ENCODE peak calls at places on chromosomes 12 and 14, in seven cellular contexts. P, B, R, A, S, H and F are unnamed samples.

GRCh38 chr12:38904932-38905479 is 385 bp downstream of the CPNE8 start:
- DNase-seq in H (peak; percentile 90), S (no peak), P (peak; percentile 59), B (peak; percentile 69), A (peak; percentile 68), R (no peak), F (no peak)

GRCh38 chr14:67389261-67389660 is 22.7 kb downstream of the PLEK2 start:
- DNase-seq in S (no peak), B (no peak), A (no peak), P (no peak), H (no peak), R (no peak), F (no peak)

GRCh38 chr12:133233006-133233405 is 2.7 kb downstream of the ANHX start:
- DNase-seq in B (no peak), R (no peak), P (no peak), S (no peak), A (no peak), H (no peak), F (no peak)

GRCh38 chr14:35229495-35230089 is 62.6 kb upstream of the PSMA6 start:
- DNase-seq in S (no peak), H (no peak), R (no peak), B (no peak), A (no peak), P (no peak), F (peak; percentile 35)

GRCh38 chr12:34602213-34602940 is 580.1 kb downstream of the ALG10 start:
- DNase-seq in R (no peak), P (no peak), A (no peak), S (no peak), H (no peak), B (no peak), F (no peak)

GRCh38 chr12:47947273-47947672 is 16.1 kb upstream of the TMEM106C start:
- DNase-seq in H (no peak), B (peak; percentile 33), S (no peak), P (no peak), R (no peak), A (no peak), F (no peak)

GRCh38 chr12:6161124-6161882 is 36.8 kb upstream of the VWF start:
- DNase-seq in P (no peak), R (no peak), H (no peak), A (no peak), S (no peak), B (no peak), F (no peak)

GRCh38 chr12:106302401-106303201 is at the start of gene TCP11L2:
- DNase-seq in A (peak; percentile 49), R (peak; percentile 69), S (peak; percentile 64), H (peak; percentile 96), P (peak; percentile 89), B (peak; percentile 92), F (peak; percentile 63)

GRCh38 chr12:28872654-28873268 is 276.3 kb upstream of the FAR2 start:
- DNase-seq in B (peak; percentile 19), A (no peak), P (peak; percentile 11), R (peak; percentile 44), S (peak; percentile 74), H (no peak), F (peak; percentile 53)

GRCh38 chr12:132834181-132834711 is 5.6 kb upstream of the GOLGA3 start:
- DNase-seq in P (peak; percentile 62), A (no peak), R (no peak), S (no peak), H (no peak), B (no peak), F (no peak)

GRCh38 chr12:113088971-113089756 is 32.6 kb downstream of the DTX1 start:
- DNase-seq in A (no peak), H (no peak), P (peak; percentile 52), B (no peak), R (no peak), S (no peak), F (no peak)

GRCh38 chr12:116390656-116391335 is 113.3 kb upstream of the MED13L start:
- DNase-seq in P (no peak), S (no peak), H (no peak), R (no peak), A (no peak), B (no peak), F (no peak)

GRCh38 chr14:62082779-62083178 is 320.6 kb downstream of the SNAPC1 start:
- DNase-seq in B (no peak), H (no peak), S (no peak), P (no peak), A (no peak), R (no peak), F (no peak)

GRCh38 chr12:49288922-49289555 is 5.9 kb upstream of the PRPH start:
- DNase-seq in H (no peak), P (no peak), A (no peak), B (no peak), S (no peak), R (no peak), F (no peak)

GRCh38 chr14:55556929-55557623 is 22.9 kb upstream of the KTN1 start:
- DNase-seq in H (peak; percentile 77), P (no peak), R (peak; percentile 100), B (peak; percentile 25), S (peak; percentile 93), A (peak; percentile 61), F (no peak)

GRCh38 chr12:116934908-116935698 is 24.4 kb downstream of the FBXW8 start:
- DNase-seq in B (no peak), S (no peak), P (no peak), R (no peak), H (no peak), A (no peak), F (no peak)

GRCh38 chr14:72420749-72421452 is 473.0 kb downstream of the DPF3 start:
- DNase-seq in A (no peak), S (peak; percentile 64), P (peak; percentile 84), H (peak; percentile 74), R (peak; percentile 68), B (peak; percentile 88), F (peak; percentile 49)

GRCh38 chr12:107449891-107450290 is 235.7 kb upstream of the PWP1 start:
- DNase-seq in H (no peak), A (no peak), S (no peak), B (no peak), P (no peak), R (peak; percentile 28), F (no peak)

GRCh38 chr14:72416892-72417291 is 477.0 kb downstream of the DPF3 start:
- DNase-seq in H (no peak), S (no peak), P (no peak), B (no peak), R (no peak), A (no peak), F (no peak)

GRCh38 chr14:70921669-70922068 is 14.4 kb downstream of the PCNX1 start:
- DNase-seq in P (no peak), B (no peak), H (no peak), A (no peak), S (no peak), R (no peak), F (peak; percentile 21)

GRCh38 chr12:52280319-52280795 is 5.9 kb downstream of the KRT86 start:
- DNase-seq in A (peak; percentile 90), H (no peak), B (no peak), P (no peak), R (peak; percentile 76), S (peak; percentile 96), F (peak; percentile 24)

GRCh38 chr12:45409966-45410365 is 194.1 kb downstream of the ANO6 start:
- DNase-seq in B (peak; percentile 25), A (peak; percentile 43), S (peak; percentile 16), P (no peak), H (peak; percentile 31), R (peak; percentile 93), F (no peak)

GRCh38 chr12:53676715-53677611 is 1.1 kb upstream of the ATP5MC2 start:
- DNase-seq in P (no peak), S (no peak), R (peak; percentile 39), H (no peak), A (no peak), B (peak; percentile 77), F (peak; percentile 51)

GRCh38 chr14:24095196-24096068 is 1.3 kb downstream of the PCK2 start:
- DNase-seq in R (peak; percentile 11), P (peak; percentile 54), H (peak; percentile 81), S (peak; percentile 62), B (no peak), A (no peak), F (peak; percentile 59)

GRCh38 chr12:2306012-2306411 is 253.2 kb downstream of the CACNA1C start:
- DNase-seq in S (no peak), P (no peak), A (no peak), B (no peak), R (no peak), H (no peak), F (no peak)

GRCh38 chr14:44271006-44271405 is 236.1 kb downstream of the FSCB start:
- DNase-seq in P (no peak), R (no peak), B (no peak), S (no peak), A (no peak), H (no peak), F (no peak)

GRCh38 chr12:587551-588322 is 75.5 kb downstream of the NINJ2 start:
- DNase-seq in S (no peak), B (no peak), R (no peak), A (no peak), P (no peak), H (no peak), F (no peak)

GRCh38 chr12:27217590-27217989 is 26.5 kb upstream of the STK38L start:
- DNase-seq in R (no peak), H (no peak), S (no peak), P (no peak), A (no peak), B (no peak), F (no peak)

GRCh38 chr14:54533100-54533499 is 23.4 kb downstream of the CGRRF1 start:
- DNase-seq in S (no peak), P (no peak), R (no peak), H (no peak), B (no peak), A (no peak), F (no peak)

GRCh38 chr14:60738843-60739508 is 4.4 kb downstream of the MNAT1 start:
- DNase-seq in R (no peak), A (no peak), B (no peak), H (no peak), S (no peak), P (no peak), F (peak; percentile 14)

GRCh38 chr12:49636979-49637378 is 13.6 kb downstream of the PRPF40B start:
- DNase-seq in H (no peak), S (peak; percentile 72), A (no peak), P (peak; percentile 78), R (peak; percentile 65), B (peak; percentile 62), F (peak; percentile 67)

GRCh38 chr14:63155511-63156189 is 48.6 kb upstream of the RHOJ start:
- DNase-seq in H (no peak), A (no peak), R (no peak), S (peak; percentile 52), B (no peak), P (no peak), F (no peak)